ENCODE peak calls at places on chromosomes 6 and 20, in four cellular contexts. N, L, H and G are unnamed samples.

GRCh38 chr20:19909696-19910095 is 107.5 kb upstream of the NAA20 start:
- DNase-seq in N (no peak), L (no peak), H (no peak), G (no peak)

GRCh38 chr6:36743032-36743431 is 45.4 kb downstream of the RAB44 start:
- DNase-seq in N (no peak), L (no peak), H (no peak), G (no peak)

GRCh38 chr20:49713779-49714712 is at the start of gene B4GALT5:
- DNase-seq in N (peak), L (peak), H (peak), G (peak)

GRCh38 chr6:110900028-110900598 is 25.5 kb downstream of the AMD1 start:
- DNase-seq in N (no peak), L (no peak), H (no peak), G (no peak)

GRCh38 chr6:25911359-25911758 is 19.1 kb downstream of the SLC17A2 start:
- DNase-seq in N (no peak), L (no peak), H (no peak), G (no peak)

GRCh38 chr6:155872961-155873360 is 417.3 kb upstream of the NOX3 start:
- DNase-seq in N (no peak), L (no peak), H (no peak), G (no peak)

GRCh38 chr6:10690651-10691445 is 3.6 kb downstream of the C6orf52 start:
- DNase-seq in N (peak), L (no peak), H (no peak), G (no peak)

GRCh38 chr6:11813585-11813984 is 35.0 kb upstream of the ADTRP start:
- DNase-seq in N (no peak), L (no peak), H (no peak), G (no peak)

GRCh38 chr6:71478834-71479541 is 190.4 kb downstream of the OGFRL1 start:
- DNase-seq in N (no peak), L (peak), H (no peak), G (peak)

GRCh38 chr6:12366732-12367131 is 76.6 kb downstream of the EDN1 start:
- DNase-seq in N (no peak), L (no peak), H (no peak), G (no peak)

GRCh38 chr6:167100241-167100674 is 22.6 kb upstream of the CCR6 start:
- DNase-seq in N (no peak), L (no peak), H (no peak), G (no peak)

GRCh38 chr6:136235233-136235564 is 14.9 kb downstream of the MTFR2 start:
- DNase-seq in N (no peak), L (no peak), H (no peak), G (no peak)

GRCh38 chr6:20377623-20378265 is 23.9 kb upstream of the E2F3 start:
- DNase-seq in N (no peak), L (peak), H (no peak), G (peak)

GRCh38 chr20:61833807-61834610 is 231.7 kb downstream of the TAF4 start:
- DNase-seq in N (no peak), L (no peak), H (no peak), G (no peak)

GRCh38 chr6:49764571-49765236 is 20.5 kb upstream of the CRISP3 start:
- DNase-seq in N (no peak), L (no peak), H (no peak), G (no peak)

GRCh38 chr6:93787841-93788240 is 368.5 kb upstream of the EPHA7 start:
- DNase-seq in N (no peak), L (no peak), H (no peak), G (no peak)

GRCh38 chr6:35920793-35921732 is at the start of gene SRPK1:
- DNase-seq in N (peak), L (peak), H (peak), G (peak)

GRCh38 chr20:20904171-20904831 is 191.9 kb upstream of the RALGAPA2 start:
- DNase-seq in N (no peak), L (no peak), H (no peak), G (no peak)

GRCh38 chr6:109793793-109794192 is 102.7 kb downstream of the FIG4 start:
- DNase-seq in N (peak), L (peak), H (no peak), G (peak)

GRCh38 chr6:24403501-24403824 is 727 bp downstream of the MRS2 start:
- DNase-seq in N (no peak), L (no peak), H (no peak), G (no peak)

GRCh38 chr6:26571592-26572296 is 25.0 kb upstream of the ABT1 start:
- DNase-seq in N (peak), L (peak), H (no peak), G (peak)

GRCh38 chr6:21505574-21505990 is 88.0 kb upstream of the SOX4 start:
- DNase-seq in N (no peak), L (no peak), H (no peak), G (no peak)